ENCODE peak calls at places on chromosomes 7 and 10, in eight cellular contexts. K is psoas muscle, W is tibial artery, X is tibial nerve, N is kidney epithelial cell, J is fibroblast of villous mesenchyme, B is small intestine, I is neural progenitor cell. F is an unnamed sample.

GRCh38 chr7:28316489-28316888 is 95.8 kb upstream of the CREB5 start:
- DNase-seq in K (no peak), W (no peak), X (no peak), N (no peak), J (no peak), B (no peak), I (no peak), F (peak; percentile 31)

GRCh38 chr7:112437038-112437437 is 13.2 kb upstream of the IFRD1 start:
- DNase-seq in K (no peak), W (no peak), X (no peak), N (no peak), J (no peak), B (no peak), I (no peak), F (no peak)

GRCh38 chr7:36777062-36777461 is 52.8 kb upstream of the AOAH start:
- DNase-seq in K (no peak), W (no peak), X (no peak), N (no peak), J (no peak), B (peak; percentile 66), I (no peak), F (no peak)

GRCh38 chr7:141585592-141586510 is 34.6 kb downstream of the AGK start:
- DNase-seq in K (no peak), W (no peak), X (no peak), N (peak; percentile 79), J (peak; percentile 82), B (no peak), I (no peak), F (peak; percentile 91)

GRCh38 chr7:12584940-12585339 is 14.4 kb downstream of the SCIN start:
- DNase-seq in K (no peak), W (peak; percentile 29), X (no peak), N (no peak), J (peak; percentile 22), B (peak; percentile 73), I (no peak), F (peak; percentile 8)

GRCh38 chr7:15684834-15685233 is 1.6 kb downstream of the MEOX2 start:
- DNase-seq in K (peak; percentile 31), W (peak; percentile 54), X (no peak), N (no peak), J (no peak), B (no peak), I (peak; percentile 61), F (no peak)

GRCh38 chr7:73885433-73885974 is 24.5 kb downstream of the TMEM270 start:
- DNase-seq in K (no peak), W (no peak), X (no peak), N (no peak), J (no peak), B (no peak), I (no peak), F (no peak)

GRCh38 chr10:13712799-13713581 is 126.2 kb downstream of the PRPF18 start:
- DNase-seq in K (peak; percentile 88), W (peak; percentile 81), X (peak; percentile 53), N (peak; percentile 93), J (peak; percentile 98), B (peak; percentile 14), I (no peak), F (peak; percentile 97)

GRCh38 chr10:94012834-94013830 is 19.4 kb downstream of the PLCE1 start:
- DNase-seq in K (no peak), W (no peak), X (no peak), N (no peak), J (no peak), B (no peak), I (no peak), F (no peak)

GRCh38 chr10:7819126-7819470 is 793 bp downstream of the TAF3 start:
- DNase-seq in K (peak; percentile 19), W (peak; percentile 51), X (no peak), N (no peak), J (peak; percentile 47), B (peak; percentile 54), I (peak; percentile 82), F (peak; percentile 8)

GRCh38 chr7:179209-179681 is 13.1 kb upstream of the FAM20C start:
- DNase-seq in K (no peak), W (no peak), X (no peak), N (no peak), J (no peak), B (no peak), I (no peak), F (no peak)

GRCh38 chr7:136528329-136528728 is 340.1 kb upstream of the CHRM2 start:
- DNase-seq in K (no peak), W (no peak), X (no peak), N (peak; percentile 26), J (peak; percentile 61), B (no peak), I (no peak), F (peak; percentile 31)

GRCh38 chr7:18179058-18179457 is 151.4 kb upstream of the PRPS1L1 start:
- DNase-seq in K (no peak), W (no peak), X (no peak), N (no peak), J (no peak), B (no peak), I (no peak), F (no peak)

GRCh38 chr10:118506835-118507234 is 88.6 kb downstream of the PRLHR start:
- DNase-seq in K (no peak), W (no peak), X (no peak), N (no peak), J (no peak), B (no peak), I (peak; percentile 7), F (no peak)

GRCh38 chr10:106973716-106974115 is 190.8 kb downstream of the SORCS1 start:
- DNase-seq in K (no peak), W (no peak), X (no peak), N (no peak), J (no peak), B (no peak), I (no peak), F (no peak)

GRCh38 chr10:132570771-132571564 is 33.4 kb downstream of the INPP5A start:
- DNase-seq in K (no peak), W (peak; percentile 58), X (no peak), N (no peak), J (no peak), B (peak; percentile 67), I (peak; percentile 32), F (no peak)

GRCh38 chr10:84156768-84157167 is 16.8 kb upstream of the GPR15LG start:
- DNase-seq in K (peak; percentile 31), W (no peak), X (no peak), N (no peak), J (peak; percentile 21), B (no peak), I (no peak), F (no peak)

GRCh38 chr7:93212881-93213280 is 13.4 kb downstream of the HEPACAM2 start:
- DNase-seq in K (no peak), W (no peak), X (no peak), N (no peak), J (no peak), B (peak; percentile 49), I (no peak), F (no peak)

GRCh38 chr7:8430643-8431042 is 2.8 kb upstream of the NXPH1 start:
- DNase-seq in K (no peak), W (no peak), X (no peak), N (no peak), J (no peak), B (no peak), I (no peak), F (no peak)

GRCh38 chr10:90148121-90148855 is 446.9 kb downstream of the KIF20B start:
- DNase-seq in K (no peak), W (no peak), X (no peak), N (no peak), J (peak; percentile 72), B (peak; percentile 19), I (peak; percentile 45), F (no peak)

GRCh38 chr10:124616836-124617130 is 127.4 kb downstream of the FAM53B start:
- DNase-seq in K (no peak), W (no peak), X (no peak), N (no peak), J (no peak), B (no peak), I (no peak), F (no peak)

GRCh38 chr10:109866168-109866994 is 56.9 kb downstream of the XPNPEP1 start:
- DNase-seq in K (no peak), W (no peak), X (no peak), N (no peak), J (peak; percentile 37), B (no peak), I (peak; percentile 60), F (no peak)

GRCh38 chr7:46360811-46361210 is 439.7 kb upstream of the IGFBP3 start:
- DNase-seq in K (no peak), W (no peak), X (no peak), N (no peak), J (no peak), B (no peak), I (no peak), F (no peak)

GRCh38 chr7:101819183-101819582 is 1.8 kb downstream of the CUX1 start:
- DNase-seq in K (no peak), W (no peak), X (no peak), N (no peak), J (no peak), B (no peak), I (no peak), F (no peak)
- H3K4me3 ChIP-seq in K (peak overlapping the region; percentile 90), W (no peak overlapping the region), X (no peak overlapping the region), N (no peak overlapping the region), J (peak overlapping the region; percentile 81), B (no peak overlapping the region), I (no peak overlapping the region), F (no peak overlapping the region)

GRCh38 chr10:6738464-6738824 is 158.4 kb upstream of the PRKCQ start:
- DNase-seq in K (no peak), W (no peak), X (no peak), N (no peak), J (peak; percentile 54), B (no peak), I (no peak), F (no peak)
- H3K4me3 ChIP-seq in K (peak overlapping the region; percentile 63), W (no peak overlapping the region), X (no peak overlapping the region), N (peak overlapping the region; percentile 11), J (peak overlapping the region; percentile 13), B (no peak overlapping the region), I (no peak overlapping the region), F (no peak overlapping the region)

DNA sequence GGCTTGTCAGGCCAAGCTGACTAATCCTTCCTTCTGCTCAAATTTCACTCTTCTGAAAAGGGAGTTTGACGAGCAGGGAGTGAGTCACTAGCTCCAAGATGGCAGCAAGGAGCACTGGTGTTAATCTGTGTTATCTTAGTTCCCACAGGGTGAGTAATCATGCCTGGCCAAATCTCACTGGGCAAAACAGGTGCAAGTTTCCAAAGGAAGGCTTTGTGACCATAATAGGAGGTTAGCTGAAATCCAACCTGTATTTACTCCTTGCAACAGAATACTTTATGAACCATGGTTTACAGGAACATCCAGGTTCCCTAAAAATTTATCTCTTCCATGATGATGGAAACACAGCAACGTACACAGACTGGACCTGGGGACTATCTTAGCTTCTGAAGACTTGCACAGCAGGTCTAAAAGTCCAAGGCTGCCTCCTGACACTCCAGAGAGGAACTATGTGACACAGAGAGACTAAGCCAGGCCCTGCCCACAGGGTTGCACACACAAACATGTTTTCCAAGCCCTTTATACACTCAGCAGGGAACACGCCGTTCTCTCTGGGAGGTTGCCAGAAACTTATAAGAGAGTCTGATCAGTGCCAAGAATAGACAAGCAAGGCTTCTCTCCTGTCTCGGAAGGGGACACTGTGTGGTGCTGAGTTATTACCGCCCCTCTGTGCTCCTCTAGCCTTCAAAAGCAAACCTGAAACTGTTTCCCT is 46.3 kb downstream of the PDK4 start:
- DNase-seq in K (peak; percentile 88), W (peak; percentile 99), X (peak; percentile 94), N (peak; percentile 96), J (peak; percentile 87), B (peak; percentile 100), I (no peak), F (peak; percentile 90)
- H3K4me3 ChIP-seq in K (peak overlapping the region; percentile 49), W (no peak overlapping the region), X (no peak overlapping the region), N (no peak overlapping the region), J (no peak overlapping the region), B (no peak overlapping the region), I (no peak overlapping the region), F (no peak overlapping the region)

GRCh38 chr7:134899729-134900128 is 86.6 kb upstream of the AGBL3 start:
- DNase-seq in K (no peak), W (no peak), X (no peak), N (peak; percentile 47), J (peak; percentile 71), B (no peak), I (no peak), F (no peak)
- H3K4me3 ChIP-seq in K (no peak overlapping the region), W (no peak overlapping the region), X (no peak overlapping the region), N (no peak overlapping the region), J (no peak overlapping the region), B (no peak overlapping the region), I (no peak overlapping the region), F (no peak overlapping the region)